ENCODE peak calls at places on chromosome 13, in six cellular contexts. One of them, this sample, is unnamed.

GRCh38 chr13:32314271-32314967 is 744 bp downstream of the ZAR1L start:
- DNase-seq in MM.1S: no peak
- DNase-seq in GM23248: no peak
- DNase-seq in PC-3: no peak
- DNase-seq in SK-N-SH: no peak
- DNase-seq in hepatocyte: no peak
- DNase-seq in this sample: no peak

GRCh38 chr13:29594310-29594709 is 1.2 kb downstream of the SLC7A1 start:
- DNase-seq in hepatocyte: peak; percentile 61
- DNase-seq in MM.1S: peak; percentile 12
- DNase-seq in PC-3: peak; percentile 68
- DNase-seq in GM23248: peak; percentile 88
- DNase-seq in SK-N-SH: peak; percentile 62
- DNase-seq in this sample: peak; percentile 68

GRCh38 chr13:46211521-46212351 is at the start of gene LRRC63:
- DNase-seq in GM23248: peak; percentile 70
- DNase-seq in MM.1S: peak; percentile 72
- DNase-seq in SK-N-SH: peak; percentile 91
- DNase-seq in hepatocyte: peak; percentile 89
- DNase-seq in PC-3: peak; percentile 61
- DNase-seq in this sample: no peak

GRCh38 chr13:24161980-24162517 is 1.5 kb downstream of the SPATA13 start:
- DNase-seq in hepatocyte: no peak
- DNase-seq in GM23248: no peak
- DNase-seq in PC-3: peak; percentile 57
- DNase-seq in SK-N-SH: no peak
- DNase-seq in MM.1S: no peak
- DNase-seq in this sample: no peak

GRCh38 chr13:108834193-108834592 is 204.8 kb downstream of the MYO16 start:
- DNase-seq in PC-3: peak; percentile 2
- DNase-seq in MM.1S: no peak
- DNase-seq in GM23248: no peak
- DNase-seq in SK-N-SH: no peak
- DNase-seq in hepatocyte: peak; percentile 17
- DNase-seq in this sample: no peak

GRCh38 chr13:27043013-27043412 is 128.6 kb downstream of the USP12 start:
- DNase-seq in PC-3: peak; percentile 93
- DNase-seq in MM.1S: no peak
- DNase-seq in hepatocyte: peak; percentile 70
- DNase-seq in SK-N-SH: peak; percentile 49
- DNase-seq in GM23248: peak; percentile 99
- DNase-seq in this sample: no peak

GRCh38 chr13:20799726-20800416 is 26.1 kb upstream of the EEF1AKMT1 start:
- DNase-seq in PC-3: peak; percentile 51
- DNase-seq in MM.1S: no peak
- DNase-seq in hepatocyte: no peak
- DNase-seq in GM23248: peak; percentile 71
- DNase-seq in SK-N-SH: no peak
- DNase-seq in this sample: no peak

GRCh38 chr13:110193491-110193890 is 113.5 kb downstream of the COL4A1 start:
- DNase-seq in hepatocyte: no peak
- DNase-seq in SK-N-SH: no peak
- DNase-seq in PC-3: no peak
- DNase-seq in MM.1S: no peak
- DNase-seq in GM23248: no peak
- DNase-seq in this sample: no peak

GRCh38 chr13:60755380-60756163 is 358.6 kb downstream of the TDRD3 start:
- DNase-seq in MM.1S: no peak
- DNase-seq in SK-N-SH: no peak
- DNase-seq in hepatocyte: peak; percentile 30
- DNase-seq in PC-3: peak; percentile 18
- DNase-seq in GM23248: no peak
- DNase-seq in this sample: no peak

GRCh38 chr13:33111414-33112110 is 95.3 kb downstream of the KL start:
- DNase-seq in hepatocyte: no peak
- DNase-seq in MM.1S: no peak
- DNase-seq in GM23248: peak; percentile 71
- DNase-seq in PC-3: no peak
- DNase-seq in SK-N-SH: no peak
- DNase-seq in this sample: no peak

GRCh38 chr13:97021241-97021640 is 27.0 kb upstream of the OXGR1 start:
- DNase-seq in hepatocyte: peak; percentile 59
- DNase-seq in SK-N-SH: no peak
- DNase-seq in MM.1S: no peak
- DNase-seq in GM23248: no peak
- DNase-seq in PC-3: no peak
- DNase-seq in this sample: no peak

GRCh38 chr13:95644611-95645052 is at the start of gene DZIP1:
- DNase-seq in hepatocyte: peak; percentile 76
- DNase-seq in SK-N-SH: peak; percentile 90
- DNase-seq in GM23248: peak; percentile 95
- DNase-seq in PC-3: peak; percentile 40
- DNase-seq in MM.1S: peak; percentile 38
- DNase-seq in this sample: no peak

GRCh38 chr13:94339116-94339687 is 140.3 kb downstream of the DCT start:
- DNase-seq in GM23248: no peak
- DNase-seq in SK-N-SH: no peak
- DNase-seq in PC-3: no peak
- DNase-seq in hepatocyte: no peak
- DNase-seq in MM.1S: no peak
- DNase-seq in this sample: no peak

GRCh38 chr13:46896346-46897138 is at the start of gene HTR2A:
- DNase-seq in SK-N-SH: no peak
- DNase-seq in PC-3: peak; percentile 18
- DNase-seq in GM23248: peak; percentile 72
- DNase-seq in MM.1S: no peak
- DNase-seq in hepatocyte: peak; percentile 14
- DNase-seq in this sample: no peak

GRCh38 chr13:68808456-68808855 is 1299.2 kb upstream of the ATXN8OS start:
- DNase-seq in PC-3: no peak
- DNase-seq in MM.1S: no peak
- DNase-seq in SK-N-SH: no peak
- DNase-seq in GM23248: no peak
- DNase-seq in hepatocyte: no peak
- DNase-seq in this sample: no peak

GRCh38 chr13:113967206-113967720 is 6.6 kb downstream of the C13orf46 start:
- DNase-seq in GM23248: no peak
- DNase-seq in SK-N-SH: no peak
- DNase-seq in hepatocyte: no peak
- DNase-seq in MM.1S: no peak
- DNase-seq in PC-3: no peak
- DNase-seq in this sample: no peak

GRCh38 chr13:112066624-112067004 is 335 bp upstream of the SOX1 start:
- DNase-seq in PC-3: no peak
- DNase-seq in SK-N-SH: peak; percentile 49
- DNase-seq in MM.1S: no peak
- DNase-seq in hepatocyte: peak; percentile 47
- DNase-seq in GM23248: peak; percentile 34
- DNase-seq in this sample: no peak
- TF ChIP-seq EZH2phosphoT487 in PC-3: no peak
- TF ChIP-seq EZH2phosphoT487 in SK-N-SH: no peak
- TF ChIP-seq EZH2phosphoT487 in MM.1S: no peak
- TF ChIP-seq EZH2phosphoT487 in hepatocyte: no peak
- TF ChIP-seq EZH2phosphoT487 in GM23248: no peak
- TF ChIP-seq EZH2phosphoT487 in this sample: no peak

DNA sequence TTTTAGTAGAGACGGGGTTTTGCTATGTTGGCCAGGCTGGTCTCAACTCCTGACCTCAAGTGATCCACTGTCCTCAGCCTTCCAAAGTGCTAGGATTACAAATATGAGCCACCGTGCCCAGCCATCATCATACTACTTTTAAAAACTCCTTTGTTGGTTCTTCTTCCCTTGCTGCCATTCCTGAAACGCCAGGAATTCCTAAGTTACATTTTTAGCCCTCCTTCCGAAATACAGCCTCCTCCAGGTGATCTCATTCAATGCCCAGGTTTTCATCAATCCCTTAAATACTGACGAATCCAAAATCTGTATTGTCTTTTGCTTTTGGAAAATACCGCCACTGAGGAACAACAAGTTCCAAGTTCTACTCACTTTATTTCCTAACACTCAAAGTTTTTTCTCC is 25.3 kb upstream of the EBPL start:
- DNase-seq in hepatocyte: no peak
- DNase-seq in GM23248: no peak
- DNase-seq in SK-N-SH: no peak
- DNase-seq in MM.1S: no peak
- DNase-seq in PC-3: no peak
- DNase-seq in this sample: no peak
- H3K36me3 ChIP-seq in hepatocyte: peaks cover 8% of the 10 kb centered on the region
- H3K36me3 ChIP-seq in GM23248: peaks cover 62% of the 10 kb centered on the region
- H3K36me3 ChIP-seq in SK-N-SH: peaks cover 85% of the 10 kb centered on the region
- H3K36me3 ChIP-seq in MM.1S: no peaks in the 10 kb centered on the region
- H3K36me3 ChIP-seq in PC-3: peaks cover 29% of the 10 kb centered on the region
- H3K36me3 ChIP-seq in this sample: peaks cover 93% of the 10 kb centered on the region

GRCh38 chr13:78319101-78319627 is 284.2 kb downstream of the POU4F1 start:
- DNase-seq in MM.1S: no peak
- DNase-seq in GM23248: no peak
- DNase-seq in PC-3: no peak
- DNase-seq in SK-N-SH: peak; percentile 0
- DNase-seq in hepatocyte: no peak
- DNase-seq in this sample: no peak
- H3K9me2 ChIP-seq in MM.1S: no peaks in the 10 kb centered on the region
- H3K9me2 ChIP-seq in GM23248: no peaks in the 10 kb centered on the region
- H3K9me2 ChIP-seq in PC-3: no peaks in the 10 kb centered on the region
- H3K9me2 ChIP-seq in SK-N-SH: no peaks in the 10 kb centered on the region
- H3K9me2 ChIP-seq in hepatocyte: no peaks in the 10 kb centered on the region
- H3K9me2 ChIP-seq in this sample: no peaks in the 10 kb centered on the region

GRCh38 chr13:39132286-39132685 is 94.0 kb downstream of the NHLRC3 start:
- DNase-seq in GM23248: peak; percentile 11
- DNase-seq in hepatocyte: peak; percentile 36
- DNase-seq in PC-3: peak; percentile 34
- DNase-seq in SK-N-SH: no peak
- DNase-seq in MM.1S: no peak
- DNase-seq in this sample: no peak
- TF ChIP-seq EZH2phosphoT487 in GM23248: no peak
- TF ChIP-seq EZH2phosphoT487 in hepatocyte: no peak
- TF ChIP-seq EZH2phosphoT487 in PC-3: no peak
- TF ChIP-seq EZH2phosphoT487 in SK-N-SH: no peak
- TF ChIP-seq EZH2phosphoT487 in MM.1S: no peak
- TF ChIP-seq EZH2phosphoT487 in this sample: no peak

GRCh38 chr13:71864981-71865857 is 1.8 kb downstream of the DACH1 start:
- DNase-seq in PC-3: no peak
- DNase-seq in SK-N-SH: peak; percentile 73
- DNase-seq in GM23248: no peak
- DNase-seq in hepatocyte: peak; percentile 34
- DNase-seq in MM.1S: no peak
- DNase-seq in this sample: no peak

GRCh38 chr13:71867101-71867814 is at the start of gene DACH1:
- DNase-seq in SK-N-SH: peak; percentile 69
- DNase-seq in MM.1S: peak; percentile 51
- DNase-seq in PC-3: peak; percentile 24
- DNase-seq in GM23248: peak; percentile 35
- DNase-seq in hepatocyte: peak; percentile 76
- DNase-seq in this sample: no peak

GRCh38 chr13:71864094-71864980 is 2.7 kb downstream of the DACH1 start:
- DNase-seq in SK-N-SH: peak; percentile 68
- DNase-seq in MM.1S: no peak
- DNase-seq in hepatocyte: peak; percentile 61
- DNase-seq in GM23248: no peak
- DNase-seq in PC-3: no peak
- DNase-seq in this sample: no peak

GRCh38 chr13:71866173-71867091 is 572 bp downstream of the DACH1 start:
- DNase-seq in PC-3: no peak
- DNase-seq in MM.1S: peak; percentile 32
- DNase-seq in GM23248: peak; percentile 24
- DNase-seq in hepatocyte: peak; percentile 44
- DNase-seq in SK-N-SH: peak; percentile 70
- DNase-seq in this sample: no peak

DNA sequence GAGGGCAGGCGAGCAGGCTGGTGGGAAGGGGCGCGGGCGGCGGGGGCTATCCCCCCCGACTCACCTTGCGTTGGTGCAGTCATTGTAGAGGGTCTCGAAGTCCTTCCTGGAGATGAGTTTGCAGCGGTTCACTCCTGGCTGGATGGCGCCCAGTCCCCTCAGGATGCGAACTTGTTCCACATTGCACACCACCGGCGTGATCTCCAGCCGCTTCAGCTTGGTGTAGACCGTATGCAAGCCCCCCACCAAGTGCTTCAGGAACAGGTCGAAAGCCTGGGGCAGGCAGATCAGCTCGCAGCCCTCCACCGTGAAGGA is 1.2 kb downstream of the DACH1 start:
- DNase-seq in MM.1S: no peak
- DNase-seq in GM23248: no peak
- DNase-seq in SK-N-SH: peak; percentile 65
- DNase-seq in hepatocyte: no peak
- DNase-seq in PC-3: no peak
- DNase-seq in this sample: no peak
- H3K36me3 ChIP-seq in MM.1S: no peaks in the 10 kb centered on the region
- H3K36me3 ChIP-seq in GM23248: no peaks in the 10 kb centered on the region
- H3K36me3 ChIP-seq in SK-N-SH: no peaks in the 10 kb centered on the region
- H3K36me3 ChIP-seq in hepatocyte: no peaks in the 10 kb centered on the region
- H3K36me3 ChIP-seq in PC-3: no peaks in the 10 kb centered on the region
- H3K36me3 ChIP-seq in this sample: no peaks in the 10 kb centered on the region

GRCh38 chr13:35879111-35879510 is 252.1 kb downstream of the DCLK1 start:
- DNase-seq in GM23248: no peak
- DNase-seq in PC-3: no peak
- DNase-seq in SK-N-SH: no peak
- DNase-seq in MM.1S: peak; percentile 28
- DNase-seq in hepatocyte: no peak
- DNase-seq in this sample: no peak
- H3K9me2 ChIP-seq in GM23248: no peaks in the 10 kb centered on the region
- H3K9me2 ChIP-seq in PC-3: no peaks in the 10 kb centered on the region
- H3K9me2 ChIP-seq in SK-N-SH: no peaks in the 10 kb centered on the region
- H3K9me2 ChIP-seq in MM.1S: no peaks in the 10 kb centered on the region
- H3K9me2 ChIP-seq in hepatocyte: no peaks in the 10 kb centered on the region
- H3K9me2 ChIP-seq in this sample: no peaks in the 10 kb centered on the region

GRCh38 chr13:39037880-39038568 is at the start of the genes NHLRC3 and PROSER1:
- DNase-seq in GM23248: peak; percentile 94
- DNase-seq in PC-3: peak; percentile 74
- DNase-seq in hepatocyte: peak; percentile 95
- DNase-seq in MM.1S: peak; percentile 76
- DNase-seq in SK-N-SH: peak; percentile 87
- DNase-seq in this sample: peak; percentile 97

GRCh38 chr13:39040206-39040605 is 1.9 kb downstream of the NHLRC3 start:
- DNase-seq in MM.1S: no peak
- DNase-seq in GM23248: peak; percentile 34
- DNase-seq in hepatocyte: no peak
- DNase-seq in PC-3: no peak
- DNase-seq in SK-N-SH: no peak
- DNase-seq in this sample: no peak

GRCh38 chr13:39039033-39039432 is 777 bp downstream of the NHLRC3 start:
- DNase-seq in SK-N-SH: no peak
- DNase-seq in MM.1S: peak; percentile 11
- DNase-seq in hepatocyte: no peak
- DNase-seq in PC-3: no peak
- DNase-seq in GM23248: peak; percentile 7
- DNase-seq in this sample: peak; percentile 25

GRCh38 chr13:39037410-39037879 is 444 bp downstream of the PROSER1 start:
- DNase-seq in GM23248: peak; percentile 57
- DNase-seq in SK-N-SH: no peak
- DNase-seq in hepatocyte: no peak
- DNase-seq in PC-3: no peak
- DNase-seq in MM.1S: peak; percentile 59
- DNase-seq in this sample: no peak

GRCh38 chr13:39038569-39038898 is 278 bp downstream of the NHLRC3 start:
- DNase-seq in PC-3: peak; percentile 8
- DNase-seq in GM23248: peak; percentile 58
- DNase-seq in MM.1S: peak; percentile 27
- DNase-seq in hepatocyte: no peak
- DNase-seq in SK-N-SH: no peak
- DNase-seq in this sample: peak; percentile 66
- TF ChIP-seq EZH2phosphoT487 in PC-3: no peak
- TF ChIP-seq EZH2phosphoT487 in GM23248: no peak
- TF ChIP-seq EZH2phosphoT487 in MM.1S: no peak
- TF ChIP-seq EZH2phosphoT487 in hepatocyte: no peak
- TF ChIP-seq EZH2phosphoT487 in SK-N-SH: no peak
- TF ChIP-seq EZH2phosphoT487 in this sample: no peak

This sample was measured in OCI-LY7.